ENCODE peak calls at places on chromosomes 12 and 14, in four cellular contexts. Q, E, C and I are unnamed samples.

GRCh38 chr14:75675265-75675960 is 14.4 kb downstream of the TTLL5 start:
- DNase-seq in Q (no peak), E (no peak), C (no peak), I (no peak)

GRCh38 chr14:72515779-72516770 is 377.8 kb downstream of the DPF3 start:
- DNase-seq in Q (no peak), E (peak), C (no peak), I (no peak)

GRCh38 chr14:61065671-61066070 is 84.6 kb downstream of the SLC38A6 start:
- DNase-seq in Q (no peak), E (no peak), C (no peak), I (no peak)

GRCh38 chr12:25313591-25313990 is 62.9 kb upstream of the KRAS start:
- DNase-seq in Q (no peak), E (peak), C (no peak), I (no peak)

GRCh38 chr14:96094211-96094610 is 55.0 kb downstream of the C14orf132 start:
- DNase-seq in Q (no peak), E (no peak), C (no peak), I (no peak)

GRCh38 chr12:8087666-8088065 is 5.6 kb downstream of the NECAP1 start:
- DNase-seq in Q (no peak), E (no peak), C (no peak), I (no peak)

GRCh38 chr14:21039059-21039422 is 3.1 kb upstream of the RNASE7 start:
- DNase-seq in Q (peak), E (peak), C (no peak), I (no peak)

GRCh38 chr14:54147285-54147684 is 190.7 kb upstream of the BMP4 start:
- DNase-seq in Q (no peak), E (peak), C (no peak), I (no peak)

GRCh38 chr14:88631091-88631490 is 68.3 kb downstream of the ZC3H14 start:
- DNase-seq in Q (no peak), E (no peak), C (no peak), I (no peak)

GRCh38 chr12:129839679-129840078 is 64.1 kb downstream of the TMEM132D start:
- DNase-seq in Q (no peak), E (no peak), C (no peak), I (no peak)

GRCh38 chr12:70508178-70508577 is 129.1 kb downstream of the PTPRB start:
- DNase-seq in Q (no peak), E (peak), C (no peak), I (no peak)

GRCh38 chr14:57317248-57317833 is 48.6 kb downstream of the AP5M1 start:
- DNase-seq in Q (peak), E (peak), C (peak), I (peak)

GRCh38 chr12:64687816-64688599 is 71.2 kb downstream of the GNS start:
- DNase-seq in Q (no peak), E (no peak), C (no peak), I (peak)

GRCh38 chr12:91202390-91202789 is 19.8 kb upstream of the DCN start:
- DNase-seq in Q (no peak), E (no peak), C (no peak), I (no peak)

GRCh38 chr14:63614964-63615363 is 26.7 kb downstream of the WDR89 start:
- DNase-seq in Q (no peak), E (peak), C (no peak), I (no peak)

GRCh38 chr14:51019089-51019488 is 74.8 kb upstream of the PYGL start:
- DNase-seq in Q (no peak), E (peak), C (no peak), I (no peak)

DNA sequence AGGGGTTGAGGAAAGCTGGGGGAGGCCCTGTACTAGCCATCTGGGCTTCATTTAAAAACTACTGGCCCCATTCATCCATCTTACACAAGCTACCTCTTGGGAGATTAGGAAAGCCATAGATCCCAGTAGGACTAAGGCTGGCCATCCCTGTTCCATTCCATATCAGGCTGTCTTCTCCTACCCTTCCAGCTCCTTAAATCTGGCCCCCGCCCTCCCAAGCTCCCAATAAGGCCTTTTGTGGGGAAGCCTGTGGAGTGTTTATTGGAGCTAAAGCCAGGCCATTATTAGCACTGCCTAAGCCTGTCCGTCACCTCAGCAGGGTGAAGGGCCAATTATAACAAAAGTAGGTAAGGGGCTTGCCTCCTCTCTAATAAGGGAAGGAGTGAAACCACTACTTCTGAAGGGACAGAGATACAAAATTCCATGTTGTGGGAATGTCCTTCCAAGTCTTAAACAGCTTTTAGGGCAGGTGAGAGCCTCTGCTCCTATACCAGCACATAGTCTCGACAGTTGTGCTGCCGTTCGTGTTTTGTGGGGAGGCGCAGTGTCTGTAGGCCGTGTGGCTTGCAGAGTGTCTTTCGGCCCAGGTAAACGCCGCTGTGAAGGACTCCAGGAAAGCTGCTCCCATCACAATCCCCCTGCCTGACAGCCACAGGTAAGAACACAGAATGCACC is 3.7 kb downstream of the MYL6 start:
- DNase-seq in Q (no peak), E (peak), C (no peak), I (no peak)
- TF ChIP-seq CTCF in Q (no peak), E (no peak), C (no peak), I (no peak)

GRCh38 chr14:100017578-100017977 is 47.6 kb upstream of the EVL start:
- DNase-seq in Q (no peak), E (no peak), C (no peak), I (no peak)
- TF ChIP-seq CTCF in Q (no peak), E (no peak), C (no peak), I (no peak)

GRCh38 chr14:36254020-36254614 is 66.3 kb downstream of the MBIP start:
- DNase-seq in Q (no peak), E (peak), C (no peak), I (no peak)
- TF ChIP-seq CTCF in Q (peak), E (peak), C (no peak), I (no peak)

DNA sequence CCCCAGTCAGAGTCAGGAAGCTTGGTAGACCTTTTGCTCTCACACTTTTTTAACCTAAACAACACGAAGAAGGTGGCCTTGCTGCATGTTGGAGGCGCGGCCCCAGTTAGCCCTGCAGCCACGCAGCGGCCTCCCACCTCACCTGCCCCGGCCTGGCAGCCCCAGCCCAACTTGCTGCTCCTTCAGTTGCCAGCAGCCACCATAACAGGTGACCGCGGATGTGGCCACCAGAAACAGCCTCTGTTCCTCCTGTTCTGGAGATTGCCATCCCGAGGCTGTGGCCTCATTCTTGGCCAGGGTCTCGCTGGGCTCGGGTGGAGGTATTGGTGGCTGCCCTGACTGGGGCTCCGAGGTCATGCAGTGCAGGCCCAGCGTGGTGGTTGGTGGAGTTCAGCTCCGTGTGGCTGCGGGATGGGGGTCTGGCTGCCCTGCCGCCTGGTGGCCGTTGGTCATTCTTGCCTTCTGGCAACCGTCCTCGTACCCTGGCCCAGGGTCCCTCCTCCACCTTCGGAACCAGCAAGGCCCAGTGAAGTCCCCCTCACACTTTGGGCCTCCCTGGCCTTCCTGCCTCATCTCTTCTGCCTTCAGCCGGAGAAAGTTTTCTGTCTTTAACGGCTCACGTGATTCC is 20.7 kb upstream of the TEX22 start:
- DNase-seq in Q (no peak), E (no peak), C (no peak), I (no peak)
- TF ChIP-seq CTCF in Q (no peak), E (no peak), C (no peak), I (no peak)

GRCh38 chr12:40749863-40750262 is 57.6 kb downstream of the CNTN1 start:
- DNase-seq in Q (no peak), E (no peak), C (no peak), I (no peak)

GRCh38 chr12:40745386-40745785 is 53.1 kb downstream of the CNTN1 start:
- DNase-seq in Q (no peak), E (no peak), C (no peak), I (no peak)
- TF ChIP-seq CTCF in Q (no peak), E (no peak), C (no peak), I (no peak)